ENCODE peak calls at places on chromosome 7, in six cellular contexts. D, U, K, Z, R and T are unnamed samples.
A peak's percentile ranks its signal among the peaks of the same experiment; 100 is the strongest.

GRCh38 chr7:47807126-47807525 is 141.1 kb downstream of the PKD1L1 start:
- DNase-seq in D (no peak), U (no peak), K (no peak), Z (no peak), R (no peak), T (no peak)

GRCh38 chr7:17903337-17903736 is 37.0 kb downstream of the SNX13 start:
- DNase-seq in D (no peak), U (no peak), K (no peak), Z (no peak), R (no peak), T (no peak)

GRCh38 chr7:151745090-151745638 is 131.8 kb downstream of the PRKAG2 start:
- DNase-seq in D (peak; percentile 92), U (peak; percentile 74), K (no peak), Z (no peak), R (peak; percentile 96), T (no peak)

GRCh38 chr7:41085244-41085643 is 617.6 kb downstream of the INHBA start:
- DNase-seq in D (no peak), U (no peak), K (no peak), Z (no peak), R (no peak), T (no peak)

GRCh38 chr7:6546852-6547251 is 4.4 kb downstream of the GRID2IP start:
- DNase-seq in D (peak; percentile 33), U (no peak), K (no peak), Z (no peak), R (no peak), T (peak; percentile 21)

GRCh38 chr7:98619450-98620321 is 2.6 kb downstream of the NPTX2 start:
- DNase-seq in D (peak; percentile 33), U (peak; percentile 52), K (no peak), Z (peak; percentile 15), R (no peak), T (peak; percentile 22)

GRCh38 chr7:2142386-2142785 is 90.4 kb downstream of the MAD1L1 start:
- DNase-seq in D (no peak), U (no peak), K (no peak), Z (no peak), R (no peak), T (no peak)

GRCh38 chr7:1247527-1248041 is 14.9 kb downstream of the UNCX start:
- DNase-seq in D (no peak), U (no peak), K (no peak), Z (no peak), R (peak; percentile 25), T (no peak)

GRCh38 chr7:50774299-50774698 is 8.4 kb downstream of the GRB10 start:
- DNase-seq in D (no peak), U (no peak), K (no peak), Z (no peak), R (no peak), T (no peak)

GRCh38 chr7:81676813-81677212 is 93.0 kb downstream of the HGF start:
- DNase-seq in D (no peak), U (no peak), K (no peak), Z (no peak), R (no peak), T (no peak)

GRCh38 chr7:20153567-20153966 is 63.6 kb downstream of the MACC1 start:
- DNase-seq in D (no peak), U (no peak), K (no peak), Z (no peak), R (no peak), T (no peak)

GRCh38 chr7:106238830-106239229 is 46.0 kb downstream of the NAMPT start:
- DNase-seq in D (no peak), U (no peak), K (no peak), Z (no peak), R (no peak), T (no peak)

GRCh38 chr7:157755741-157756140 is 418.9 kb downstream of the DNAJB6 start:
- DNase-seq in D (no peak), U (no peak), K (no peak), Z (no peak), R (no peak), T (no peak)

GRCh38 chr7:135335628-135336139 is 102.0 kb downstream of the STRA8 start:
- DNase-seq in D (peak; percentile 81), U (no peak), K (peak; percentile 56), Z (peak; percentile 70), R (peak; percentile 64), T (peak; percentile 73)

GRCh38 chr7:51731086-51731485 is 414.5 kb upstream of the COBL start:
- DNase-seq in D (no peak), U (no peak), K (no peak), Z (no peak), R (no peak), T (no peak)

GRCh38 chr7:21293771-21294170 is 134.1 kb upstream of the SP4 start:
- DNase-seq in D (no peak), U (no peak), K (no peak), Z (no peak), R (no peak), T (no peak)
- TF ChIP-seq CTCF in D (no peak), U (no peak), K (no peak), Z (no peak), R (no peak), T (no peak)

DNA sequence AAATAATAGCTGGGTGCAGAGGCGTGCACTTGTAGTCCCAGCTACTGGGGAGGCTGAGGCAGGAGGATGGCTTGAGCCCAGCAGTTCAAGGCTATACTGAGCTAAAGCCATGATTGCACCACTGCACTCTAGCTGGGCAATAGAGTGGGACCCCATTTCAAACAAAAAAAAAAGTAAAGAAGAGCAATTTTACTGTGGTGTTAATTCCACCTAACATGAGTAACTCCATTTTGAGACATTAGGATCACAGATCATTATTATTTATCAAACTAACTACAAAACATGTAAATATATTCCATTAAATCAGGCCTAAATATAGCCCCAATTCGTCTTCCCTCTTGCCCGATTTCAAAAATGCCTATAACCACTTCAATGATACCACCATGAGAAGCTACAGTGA is 104.8 kb upstream of the TRIM24 start:
- DNase-seq in D (no peak), U (no peak), K (no peak), Z (no peak), R (no peak), T (no peak)
- TF ChIP-seq CTCF in D (no peak), U (no peak), K (no peak), Z (no peak), R (no peak), T (no peak)

GRCh38 chr7:33901847-33902246 is 3.5 kb upstream of the BMPER start:
- DNase-seq in D (no peak), U (no peak), K (no peak), Z (no peak), R (no peak), T (no peak)

GRCh38 chr7:33903770-33904679 is 1.3 kb upstream of the BMPER start:
- DNase-seq in D (peak; percentile 54), U (no peak), K (peak; percentile 11), Z (peak; percentile 16), R (peak; percentile 81), T (peak; percentile 30)

GRCh38 chr7:33904680-33905388 is 505 bp upstream of the BMPER start:
- DNase-seq in D (peak; percentile 46), U (no peak), K (peak; percentile 25), Z (peak; percentile 33), R (peak; percentile 76), T (peak; percentile 53)

GRCh38 chr7:33900501-33900900 is 4.8 kb upstream of the BMPER start:
- DNase-seq in D (no peak), U (no peak), K (no peak), Z (no peak), R (no peak), T (no peak)

GRCh38 chr7:33901199-33901598 is 4.1 kb upstream of the BMPER start:
- DNase-seq in D (no peak), U (no peak), K (no peak), Z (no peak), R (no peak), T (no peak)
- TF ChIP-seq CTCF in D (no peak), U (no peak), K (no peak), Z (no peak), R (no peak), T (no peak)

GRCh38 chr7:36048902-36049240 is 104.2 kb upstream of the EEPD1 start:
- DNase-seq in D (no peak), U (no peak), K (no peak), Z (no peak), R (no peak), T (no peak)

GRCh38 chr7:36048141-36048901 is 104.7 kb upstream of the EEPD1 start:
- DNase-seq in D (no peak), U (peak; percentile 97), K (no peak), Z (no peak), R (peak; percentile 57), T (no peak)

GRCh38 chr7:36045830-36046341 is 107.2 kb upstream of the EEPD1 start:
- DNase-seq in D (no peak), U (no peak), K (no peak), Z (no peak), R (no peak), T (no peak)

GRCh38 chr7:36045275-36045674 is 107.8 kb upstream of the EEPD1 start:
- DNase-seq in D (no peak), U (no peak), K (no peak), Z (no peak), R (no peak), T (no peak)

GRCh38 chr7:36047254-36047653 is 105.8 kb upstream of the EEPD1 start:
- DNase-seq in D (peak; percentile 27), U (no peak), K (no peak), Z (no peak), R (no peak), T (no peak)
- TF ChIP-seq CTCF in D (no peak), U (peak; percentile 33), K (peak; percentile 22), Z (no peak), R (peak; percentile 34), T (no peak)

DNA sequence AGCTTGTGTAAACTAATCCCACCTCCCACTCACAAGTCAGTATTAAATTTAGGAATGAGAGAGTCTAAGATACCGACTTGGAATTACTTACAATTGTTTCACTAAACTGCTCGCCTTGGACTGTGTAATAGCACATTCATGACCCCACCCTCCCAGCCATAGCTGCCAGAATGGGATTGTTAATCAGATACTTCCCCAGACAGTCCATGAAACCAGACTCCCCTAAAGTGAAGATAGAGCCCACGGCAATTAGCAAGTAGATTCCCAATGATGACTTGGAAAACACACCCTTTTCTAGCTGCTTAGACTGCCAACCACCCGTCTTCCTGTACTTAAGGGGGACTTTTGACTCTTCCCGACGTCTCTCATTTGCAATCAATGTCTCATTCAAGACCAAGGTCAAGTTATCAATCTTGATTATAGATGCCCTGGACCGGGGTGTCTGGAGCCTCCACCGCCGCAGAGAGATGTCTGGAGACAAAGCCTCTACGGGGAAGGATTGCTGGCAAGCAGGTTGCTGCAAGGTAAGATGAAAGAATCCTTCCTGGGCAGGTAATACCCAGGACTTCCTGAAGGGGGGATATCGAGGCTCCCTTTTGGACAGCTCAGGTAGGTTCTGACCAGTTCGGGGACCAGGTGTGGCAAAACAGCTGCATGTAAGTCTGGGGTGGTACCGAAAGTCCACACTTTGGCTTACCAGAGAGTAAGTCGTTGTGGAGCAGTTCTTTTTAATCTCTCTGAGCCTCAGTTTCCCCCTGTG is 12.6 kb upstream of the CUX1 start:
- DNase-seq in D (peak; percentile 29), U (no peak), K (no peak), Z (no peak), R (no peak), T (no peak)
- TF ChIP-seq CTCF in D (no peak), U (no peak), K (peak; percentile 57), Z (no peak), R (no peak), T (no peak)